ENCODE peak calls at places on chromosomes 1 and 21, in seven cellular contexts. V is aorta; H is RWPE1; P is CD8-positive, alpha-beta T cell; A is lung; M is PC-3; O is left ventricle myocardium inferior. F is an unnamed sample.

GRCh38 chr21:41691205-41692203 is 75.3 kb downstream of the RIPK4 start:
- DNase-seq in V (no peak), H (no peak), P (no peak), A (no peak), M (no peak), O (no peak), F (no peak)

GRCh38 chr1:244473059-244473605 is 12.1 kb downstream of the CATSPERE start:
- DNase-seq in V (no peak), H (no peak), P (no peak), A (no peak), M (no peak), O (no peak), F (no peak)

GRCh38 chr1:7393141-7393540 is 378.0 kb upstream of the VAMP3 start:
- DNase-seq in V (no peak), H (no peak), P (no peak), A (peak; percentile 3), M (no peak), O (no peak), F (no peak)

GRCh38 chr21:46599251-46599572 is 5.7 kb downstream of the S100B start:
- DNase-seq in V (peak; percentile 53), H (no peak), P (no peak), A (no peak), M (no peak), O (no peak), F (no peak)

GRCh38 chr1:22978299-22978698 is 5.6 kb upstream of the LACTBL1 start:
- DNase-seq in V (no peak), H (peak; percentile 80), P (no peak), A (no peak), M (peak; percentile 79), O (no peak), F (no peak)

GRCh38 chr1:154178006-154178405 is 13.9 kb downstream of the TPM3 start:
- DNase-seq in V (no peak), H (no peak), P (no peak), A (no peak), M (no peak), O (no peak), F (no peak)

GRCh38 chr1:175176246-175176645 is 16.3 kb downstream of the KIAA0040 start:
- DNase-seq in V (no peak), H (no peak), P (no peak), A (no peak), M (peak; percentile 59), O (no peak), F (no peak)

GRCh38 chr1:43772978-43773377 is 65.6 kb downstream of the ST3GAL3 start:
- DNase-seq in V (no peak), H (no peak), P (no peak), A (no peak), M (no peak), O (no peak), F (no peak)

GRCh38 chr1:206554833-206555472 is 47.6 kb downstream of the RASSF5 start:
- DNase-seq in V (no peak), H (no peak), P (no peak), A (no peak), M (no peak), O (no peak), F (no peak)

GRCh38 chr1:227131193-227131592 is 187.1 kb downstream of the CDC42BPA start:
- DNase-seq in V (no peak), H (peak; percentile 52), P (no peak), A (no peak), M (peak; percentile 83), O (no peak), F (no peak)

GRCh38 chr1:203630697-203631096 is 4.1 kb downstream of the ATP2B4 start:
- DNase-seq in V (no peak), H (no peak), P (no peak), A (no peak), M (no peak), O (peak; percentile 50), F (no peak)

GRCh38 chr1:74392186-74392585 is 120.2 kb downstream of the LRRC53 start:
- DNase-seq in V (no peak), H (no peak), P (no peak), A (no peak), M (no peak), O (no peak), F (no peak)

GRCh38 chr1:234330843-234331215 is 42.4 kb upstream of the COA6 start:
- DNase-seq in V (no peak), H (no peak), P (no peak), A (no peak), M (no peak), O (no peak), F (no peak)

GRCh38 chr1:94031154-94031553 is 89.8 kb downstream of the ABCA4 start:
- DNase-seq in V (no peak), H (no peak), P (no peak), A (no peak), M (no peak), O (no peak), F (no peak)

GRCh38 chr1:69858534-69858933 is 290.8 kb downstream of the LRRC7 start:
- DNase-seq in V (no peak), H (no peak), P (no peak), A (no peak), M (no peak), O (no peak), F (no peak)

GRCh38 chr1:101105877-101106276 is 80.3 kb upstream of the DPH5 start:
- DNase-seq in V (no peak), H (no peak), P (no peak), A (no peak), M (no peak), O (no peak), F (no peak)

GRCh38 chr1:201702936-201703335 is 126.0 kb upstream of the IPO9 start:
- DNase-seq in V (no peak), H (no peak), P (no peak), A (no peak), M (no peak), O (no peak), F (no peak)

GRCh38 chr1:41738475-41738874 is 180.2 kb downstream of the HIVEP3 start:
- DNase-seq in V (no peak), H (no peak), P (no peak), A (no peak), M (no peak), O (no peak), F (no peak)

GRCh38 chr1:41740630-41741239 is 178.0 kb downstream of the HIVEP3 start:
- DNase-seq in V (no peak), H (no peak), P (no peak), A (no peak), M (no peak), O (no peak), F (no peak)

GRCh38 chr1:41740058-41740457 is 178.7 kb downstream of the HIVEP3 start:
- DNase-seq in V (no peak), H (no peak), P (no peak), A (no peak), M (no peak), O (no peak), F (no peak)

GRCh38 chr1:41738010-41738409 is 180.7 kb downstream of the HIVEP3 start:
- DNase-seq in V (no peak), H (no peak), P (no peak), A (no peak), M (no peak), O (no peak), F (no peak)

GRCh38 chr1:41739061-41739955 is 179.4 kb downstream of the HIVEP3 start:
- DNase-seq in V (peak; percentile 94), H (no peak), P (peak; percentile 49), A (peak; percentile 88), M (no peak), O (peak; percentile 71), F (no peak)
- H3K27ac ChIP-seq in V (no peak overlapping the region), H (no peak overlapping the region), P (no peak overlapping the region), A (no peak overlapping the region), M (no peak overlapping the region), O (no peak overlapping the region), F (no peak overlapping the region)

GRCh38 chr1:214603819-214604252 is 841 bp downstream of the CENPF start:
- DNase-seq in V (no peak), H (no peak), P (no peak), A (no peak), M (no peak), O (no peak), F (no peak)
- H3K27ac ChIP-seq in V (no peak overlapping the region), H (peak overlapping the region; percentile 88), P (no peak overlapping the region), A (no peak overlapping the region), M (peak overlapping the region; percentile 64), O (no peak overlapping the region), F (no peak overlapping the region)

DNA sequence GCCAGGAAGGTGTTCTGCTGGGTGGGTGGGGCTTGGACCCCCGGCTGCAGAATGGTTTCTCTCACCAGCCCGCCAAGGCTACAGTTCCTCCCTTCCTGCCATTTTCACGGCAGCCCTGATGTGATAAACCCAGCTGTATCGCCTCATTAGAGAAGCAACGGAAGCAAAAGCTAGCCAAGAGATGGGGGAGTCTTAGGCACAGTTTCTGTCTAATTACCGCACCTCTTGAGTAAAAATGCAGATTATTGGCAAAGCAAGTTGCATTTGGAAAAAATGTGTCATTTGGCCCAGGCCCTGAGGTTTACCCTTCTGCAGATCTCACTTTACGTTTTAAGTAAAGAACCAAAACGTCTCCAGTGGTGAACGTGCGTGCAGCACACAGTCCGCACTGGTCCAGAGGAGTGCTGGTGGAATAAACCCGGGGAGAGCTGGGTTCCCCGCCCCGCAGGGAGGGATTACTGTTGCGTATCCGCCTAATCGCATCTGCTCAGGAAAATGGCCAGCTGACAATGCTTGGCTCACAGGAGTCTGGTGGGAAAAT is 109.9 kb downstream of the GALNT2 start:
- DNase-seq in V (peak; percentile 82), H (no peak), P (no peak), A (no peak), M (no peak), O (peak; percentile 80), F (no peak)
- H3K27ac ChIP-seq in V (no peak overlapping the region), H (no peak overlapping the region), P (no peak overlapping the region), A (no peak overlapping the region), M (no peak overlapping the region), O (peak overlapping the region; percentile 77), F (no peak overlapping the region)

DNA sequence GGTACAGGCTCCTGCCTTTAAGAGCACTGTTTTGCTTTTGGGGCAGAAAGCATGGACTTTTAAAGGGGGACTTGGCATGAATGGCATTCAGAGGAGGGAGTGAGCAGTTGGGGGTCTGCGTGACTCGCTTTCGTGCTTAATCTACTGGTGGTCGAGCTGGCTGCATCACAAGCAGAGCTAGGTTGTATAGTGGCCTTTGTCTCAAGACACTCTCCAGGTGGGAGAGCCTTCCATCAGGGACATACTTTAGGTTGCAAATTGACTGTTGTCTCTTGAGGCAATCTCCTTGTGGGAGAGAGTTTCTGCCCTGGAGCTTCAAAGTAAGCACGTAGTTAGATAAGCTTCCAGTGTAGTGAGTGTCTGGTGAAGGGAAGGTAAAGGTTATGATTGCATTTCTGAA is 93.9 kb downstream of the C1orf21 start:
- DNase-seq in V (no peak), H (no peak), P (no peak), A (no peak), M (no peak), O (no peak), F (no peak)
- H3K27ac ChIP-seq in V (no peak overlapping the region), H (no peak overlapping the region), P (no peak overlapping the region), A (no peak overlapping the region), M (no peak overlapping the region), O (peak overlapping the region; percentile 84), F (no peak overlapping the region)

GRCh38 chr1:27235827-27236226 is 1.4 kb downstream of the WDTC1 start:
- DNase-seq in V (no peak), H (no peak), P (no peak), A (no peak), M (peak; percentile 1), O (no peak), F (no peak)
- H3K27ac ChIP-seq in V (peak overlapping the region; percentile 18), H (peak overlapping the region; percentile 75), P (peak overlapping the region; percentile 6), A (peak overlapping the region; percentile 90), M (no peak overlapping the region), O (peak overlapping the region; percentile 91), F (peak overlapping the region; percentile 22)

GRCh38 chr1:214990619-214991018 is 91.9 kb upstream of the KCNK2 start:
- DNase-seq in V (no peak), H (peak; percentile 73), P (no peak), A (no peak), M (peak; percentile 85), O (no peak), F (peak; percentile 49)
- H3K27ac ChIP-seq in V (no peak overlapping the region), H (no peak overlapping the region), P (no peak overlapping the region), A (no peak overlapping the region), M (no peak overlapping the region), O (no peak overlapping the region), F (peak overlapping the region; percentile 22)